ENCODE peak calls at places on chromosome 4, in seven cellular contexts. W, S, E, C, P, T and F are unnamed samples.
A peak's percentile ranks its signal among the peaks of the same experiment; 100 is the strongest.

GRCh38 chr4:183161630-183162029 is 62.6 kb downstream of the WWC2 start:
- DNase-seq in S (no peak), P (no peak), E (no peak), C (no peak), T (no peak), W (no peak), F (no peak)

GRCh38 chr4:123352240-123352945 is 44.2 kb upstream of the SPRY1 start:
- DNase-seq in W (no peak), P (peak; percentile 40), C (peak; percentile 86), E (no peak), S (peak; percentile 34), T (no peak), F (peak; percentile 42)

GRCh38 chr4:84342161-84342560 is 156.9 kb downstream of the NKX6-1 start:
- DNase-seq in E (no peak), W (no peak), T (no peak), S (no peak), P (no peak), C (no peak), F (no peak)

GRCh38 chr4:114599231-114600065 is 841 bp downstream of the UGT8 start:
- DNase-seq in E (no peak), C (peak; percentile 1), W (no peak), T (peak; percentile 15), S (peak; percentile 13), P (peak; percentile 8), F (no peak)

GRCh38 chr4:165760182-165760581 is 112.9 kb upstream of the TLL1 start:
- DNase-seq in C (no peak), T (no peak), P (no peak), E (no peak), W (no peak), S (no peak), F (no peak)

GRCh38 chr4:152073738-152074137 is 312.9 kb upstream of the GATB start:
- DNase-seq in C (peak; percentile 40), P (peak; percentile 58), W (no peak), E (no peak), S (no peak), T (no peak), F (no peak)

GRCh38 chr4:89434364-89434988 is 126.9 kb upstream of the GPRIN3 start:
- DNase-seq in P (peak; percentile 70), E (no peak), C (peak; percentile 23), S (peak; percentile 61), T (peak; percentile 18), W (peak; percentile 69), F (peak; percentile 2)

GRCh38 chr4:46937493-46937892 is 28.4 kb upstream of the COX7B2 start:
- DNase-seq in E (no peak), S (peak; percentile 34), C (peak; percentile 14), W (peak; percentile 14), T (no peak), P (peak; percentile 2), F (no peak)

GRCh38 chr4:89894654-89895652 is at the start of gene MMRN1:
- DNase-seq in P (no peak), W (peak; percentile 53), S (no peak), T (no peak), E (no peak), C (no peak), F (no peak)

GRCh38 chr4:138697771-138698170 is 317.8 kb upstream of the NOCT start:
- DNase-seq in T (no peak), C (peak; percentile 67), S (peak; percentile 84), P (peak; percentile 36), W (no peak), E (no peak), F (no peak)

GRCh38 chr4:106763044-106763443 is 273.1 kb downstream of the DKK2 start:
- DNase-seq in W (no peak), C (peak; percentile 2), T (no peak), S (peak; percentile 6), E (no peak), P (peak; percentile 56), F (no peak)

GRCh38 chr4:164621886-164622521 is 131.9 kb upstream of the SMIM31 start:
- DNase-seq in S (no peak), W (no peak), T (no peak), E (no peak), C (peak; percentile 31), P (peak; percentile 8), F (peak; percentile 7)

GRCh38 chr4:56460085-56460484 is 7.3 kb upstream of the SRP72 start:
- DNase-seq in T (no peak), S (no peak), E (no peak), P (peak; percentile 25), C (no peak), W (no peak), F (no peak)

GRCh38 chr4:182309877-182310276 is 66.7 kb downstream of the TENM3 start:
- DNase-seq in W (no peak), C (no peak), T (no peak), E (peak; percentile 9), P (no peak), S (no peak), F (no peak)

GRCh38 chr4:23122666-23123400 is 430.1 kb downstream of the GBA3 start:
- DNase-seq in T (no peak), S (no peak), C (no peak), W (no peak), E (no peak), P (no peak), F (no peak)

GRCh38 chr4:147096667-147097604 is 151.3 kb upstream of the TTC29 start:
- DNase-seq in C (no peak), E (peak; percentile 34), S (peak; percentile 90), T (peak; percentile 32), W (peak; percentile 57), P (peak; percentile 70), F (peak; percentile 4)

GRCh38 chr4:23945521-23946017 is 55.7 kb upstream of the PPARGC1A start:
- DNase-seq in W (no peak), S (peak; percentile 80), E (peak; percentile 10), P (peak; percentile 90), C (peak; percentile 73), T (no peak), F (no peak)

GRCh38 chr4:28073860-28074555 is 1213.4 kb downstream of the STIM2 start:
- DNase-seq in C (no peak), E (peak; percentile 3), S (no peak), W (no peak), P (no peak), T (peak; percentile 59), F (no peak)

GRCh38 chr4:7637971-7638370 is 203.2 kb upstream of the PSAPL1 start:
- DNase-seq in P (no peak), E (no peak), C (no peak), S (no peak), T (no peak), W (no peak), F (no peak)

GRCh38 chr4:7638984-7639789 is 204.5 kb upstream of the PSAPL1 start:
- DNase-seq in C (no peak), W (no peak), T (no peak), P (no peak), E (peak; percentile 93), S (no peak), F (no peak)

GRCh38 chr4:7641712-7642111 is 207.0 kb upstream of the PSAPL1 start:
- DNase-seq in S (no peak), E (no peak), T (no peak), P (no peak), W (no peak), C (no peak), F (no peak)

GRCh38 chr4:7638463-7638862 is 203.7 kb upstream of the PSAPL1 start:
- DNase-seq in E (no peak), W (no peak), T (no peak), C (no peak), P (no peak), S (no peak), F (no peak)

DNA sequence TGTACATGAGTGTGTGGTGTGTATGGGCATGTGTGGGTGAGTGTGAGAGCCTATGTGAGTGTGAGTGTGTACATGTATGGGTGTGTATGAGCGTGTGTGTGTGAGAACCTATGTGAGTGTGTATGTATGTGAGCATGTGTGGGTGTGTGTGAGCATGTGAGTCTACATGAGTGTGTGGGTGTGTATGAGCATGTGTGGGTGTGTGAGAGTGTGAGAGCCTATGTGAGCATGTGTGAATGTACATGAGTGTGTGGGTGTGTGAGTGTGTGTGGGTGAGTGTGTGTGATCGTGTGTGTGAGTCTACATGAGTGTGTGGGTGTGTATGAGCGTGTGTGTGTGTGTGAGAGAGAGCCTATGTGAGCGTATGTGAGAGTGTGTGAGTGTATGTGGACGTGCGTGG is 205.4 kb upstream of the PSAPL1 start:
- DNase-seq in E (no peak), P (no peak), W (no peak), S (no peak), C (no peak), T (no peak), F (no peak)
- H3K9ac ChIP-seq in E (no peak overlapping the region), P (no peak overlapping the region), W (no peak overlapping the region), S (no peak overlapping the region), C (no peak overlapping the region), T (no peak overlapping the region), F (no peak overlapping the region)

GRCh38 chr4:88008624-88009235 is 1.3 kb downstream of the PKD2 start:
- DNase-seq in T (no peak), C (peak; percentile 70), S (peak; percentile 24), W (no peak), E (no peak), P (peak; percentile 59), F (no peak)
- H3K79me2 ChIP-seq in T (peaks cover 51% of the 10 kb centered on the region), C (peaks cover 60% of the 10 kb centered on the region), S (peaks cover 58% of the 10 kb centered on the region), W (peaks cover 52% of the 10 kb centered on the region), E (peaks cover 12% of the 10 kb centered on the region), P (peaks cover 56% of the 10 kb centered on the region), F (peaks cover 53% of the 10 kb centered on the region)

GRCh38 chr4:102504941-102505340 is 3.8 kb downstream of the NFKB1 start:
- DNase-seq in W (no peak), E (no peak), S (no peak), P (no peak), C (no peak), T (no peak), F (no peak)
- H4K20me1 ChIP-seq in W (peaks cover 25% of the 10 kb centered on the region), E (no peaks in the 10 kb centered on the region), S (no peaks in the 10 kb centered on the region), P (no peaks in the 10 kb centered on the region), C (peaks cover 61% of the 10 kb centered on the region), T (no peaks in the 10 kb centered on the region), F (no peaks in the 10 kb centered on the region)

GRCh38 chr4:158090323-158090722 is 82.5 kb downstream of the GASK1B start:
- DNase-seq in T (no peak), E (no peak), W (peak; percentile 10), P (peak; percentile 3), S (peak; percentile 59), C (peak; percentile 30), F (no peak)

GRCh38 chr4:158098802-158099201 is 74.0 kb downstream of the GASK1B start:
- DNase-seq in S (no peak), E (no peak), P (no peak), C (no peak), T (no peak), W (no peak), F (no peak)

GRCh38 chr4:158099686-158100085 is 73.1 kb downstream of the GASK1B start:
- DNase-seq in S (no peak), P (no peak), T (no peak), E (no peak), W (no peak), C (no peak), F (no peak)

DNA sequence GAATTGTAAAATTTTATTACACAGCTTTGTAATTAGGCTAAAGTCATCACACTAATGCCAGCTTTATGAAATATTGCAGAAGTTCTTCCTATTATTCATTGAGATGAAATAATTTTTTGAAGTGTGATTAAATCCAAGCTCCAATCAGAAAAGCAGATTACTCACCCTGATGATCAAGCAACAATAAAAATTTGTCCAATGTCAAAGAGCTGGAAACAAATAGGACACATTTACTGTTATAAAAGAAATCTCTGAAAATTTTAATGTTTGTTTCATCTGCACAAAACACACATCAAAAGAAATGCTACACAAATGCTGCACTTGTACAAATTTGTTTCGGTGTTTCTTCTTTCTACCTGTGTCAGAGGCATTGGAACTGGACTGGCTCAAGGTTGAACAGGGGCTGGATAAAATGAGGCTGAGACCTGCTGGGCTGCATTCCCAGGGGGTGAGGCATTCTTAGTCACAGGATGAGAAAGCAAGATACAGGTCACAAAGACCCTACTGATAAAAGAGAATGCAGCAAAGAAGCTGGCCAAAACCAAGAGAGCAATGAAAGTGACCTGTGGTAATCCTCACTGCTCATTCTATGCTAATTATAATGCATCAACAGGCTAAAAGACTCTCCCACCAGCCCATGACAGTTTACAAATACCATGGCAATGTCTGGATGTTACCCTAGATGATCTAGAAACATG is 78.3 kb downstream of the GASK1B start:
- DNase-seq in S (peak; percentile 17), C (peak; percentile 96), P (peak; percentile 38), E (peak; percentile 61), T (peak; percentile 96), W (no peak), F (peak; percentile 56)
- H3K9ac ChIP-seq in S (no peak overlapping the region), C (peak overlapping the region; percentile 51), P (no peak overlapping the region), E (no peak overlapping the region), T (peak overlapping the region; percentile 59), W (no peak overlapping the region), F (no peak overlapping the region)